ENCODE peak calls at places on chromosomes 11 and 22, in four cellular contexts. One of them, this sample, is unnamed.

GRCh38 chr11:72753341-72754148 is 1.3 kb upstream of the ARAP1 start:
- DNase-seq in NCI-H1092 treated with DMSO at 0.1 percent for 48 hours: no peak
- DNase-seq in cerebellum: no peak
- DNase-seq in nucleus accumbens: peak
- DNase-seq in this sample: no peak

GRCh38 chr11:47991266-47991830 is 11.0 kb downstream of the PTPRJ start:
- DNase-seq in NCI-H1092 treated with DMSO at 0.1 percent for 48 hours: peak
- DNase-seq in cerebellum: peak
- DNase-seq in nucleus accumbens: no peak
- DNase-seq in this sample: no peak

GRCh38 chr11:102256251-102256650 is 61.0 kb upstream of the BIRC3 start:
- DNase-seq in NCI-H1092 treated with DMSO at 0.1 percent for 48 hours: no peak
- DNase-seq in cerebellum: no peak
- DNase-seq in nucleus accumbens: no peak
- DNase-seq in this sample: no peak

GRCh38 chr11:33630936-33631748 is 69.5 kb downstream of the C11orf91 start:
- DNase-seq in NCI-H1092 treated with DMSO at 0.1 percent for 48 hours: no peak
- DNase-seq in cerebellum: no peak
- DNase-seq in nucleus accumbens: no peak
- DNase-seq in this sample: no peak

GRCh38 chr11:1936781-1937615 is 10.1 kb upstream of the MRPL23 start:
- DNase-seq in NCI-H1092 treated with DMSO at 0.1 percent for 48 hours: no peak
- DNase-seq in cerebellum: no peak
- DNase-seq in nucleus accumbens: no peak
- DNase-seq in this sample: no peak

GRCh38 chr22:50672471-50673230 is at the start of gene SHANK3:
- DNase-seq in NCI-H1092 treated with DMSO at 0.1 percent for 48 hours: no peak
- DNase-seq in cerebellum: no peak
- DNase-seq in nucleus accumbens: no peak
- DNase-seq in this sample: no peak

GRCh38 chr22:19700790-19701419 is 13.4 kb upstream of the SEPTIN5 start:
- DNase-seq in NCI-H1092 treated with DMSO at 0.1 percent for 48 hours: no peak
- DNase-seq in cerebellum: no peak
- DNase-seq in nucleus accumbens: no peak
- DNase-seq in this sample: no peak

GRCh38 chr11:130180491-130180890 is 20.9 kb downstream of the ST14 start:
- DNase-seq in NCI-H1092 treated with DMSO at 0.1 percent for 48 hours: no peak
- DNase-seq in cerebellum: no peak
- DNase-seq in nucleus accumbens: no peak
- DNase-seq in this sample: no peak

GRCh38 chr11:123665321-123665720 is 10.9 kb upstream of the SCN3B start:
- DNase-seq in NCI-H1092 treated with DMSO at 0.1 percent for 48 hours: no peak
- DNase-seq in cerebellum: no peak
- DNase-seq in nucleus accumbens: no peak
- DNase-seq in this sample: no peak

GRCh38 chr22:45966320-45966891 is 10.6 kb downstream of the WNT7B start:
- DNase-seq in NCI-H1092 treated with DMSO at 0.1 percent for 48 hours: peak
- DNase-seq in cerebellum: peak
- DNase-seq in nucleus accumbens: no peak
- DNase-seq in this sample: no peak

GRCh38 chr11:76234704-76235232 is 28.5 kb upstream of the WNT11 start:
- DNase-seq in NCI-H1092 treated with DMSO at 0.1 percent for 48 hours: no peak
- DNase-seq in cerebellum: peak
- DNase-seq in nucleus accumbens: peak
- DNase-seq in this sample: no peak

GRCh38 chr22:34105461-34106062 is 185.3 kb upstream of the LARGE1 start:
- DNase-seq in NCI-H1092 treated with DMSO at 0.1 percent for 48 hours: peak
- DNase-seq in cerebellum: peak
- DNase-seq in nucleus accumbens: peak
- DNase-seq in this sample: peak